ENCODE peak calls at places on chromosomes 3 and 15, in five cellular contexts. E is fibroblast of pulmonary artery, M is GM12865, X is OCI-LY7, N is IMR-90. T is an unnamed sample.
A peak's percentile ranks its signal among the peaks of the same experiment; 100 is the strongest.

GRCh38 chr15:43277231-43277823 is 10.6 kb upstream of the TGM5 start:
- DNase-seq in M (no peak), N (no peak), E (no peak), X (no peak), T (no peak)

GRCh38 chr3:159824341-159824740 is 164.3 kb upstream of the IL12A start:
- DNase-seq in N (peak; percentile 90), E (peak; percentile 87), X (no peak), M (no peak), T (peak; percentile 77)

GRCh38 chr15:91316123-91316522 is 216.1 kb downstream of the SV2B start:
- DNase-seq in M (no peak), N (no peak), E (no peak), X (no peak), T (no peak)

GRCh38 chr3:71681224-71681668 is 44.0 kb downstream of the EIF4E3 start:
- DNase-seq in N (peak; percentile 83), E (peak; percentile 83), M (peak; percentile 52), X (no peak), T (peak; percentile 85)

GRCh38 chr3:71244153-71245051 is 339.1 kb downstream of the FOXP1 start:
- DNase-seq in X (no peak), N (peak; percentile 67), M (no peak), E (peak; percentile 89), T (peak; percentile 56)

GRCh38 chr15:100687532-100688215 is 85.3 kb downstream of the ASB7 start:
- DNase-seq in E (peak; percentile 88), X (no peak), M (no peak), N (peak; percentile 86), T (peak; percentile 72)

GRCh38 chr15:96306321-96306720 is 24.2 kb upstream of the NR2F2 start:
- DNase-seq in X (no peak), E (no peak), M (no peak), N (no peak), T (no peak)

GRCh38 chr3:42946050-42946449 is 33.1 kb upstream of the GASK1A start:
- DNase-seq in M (no peak), N (no peak), E (no peak), X (no peak), T (no peak)

GRCh38 chr15:94655249-94655648 is 423.9 kb downstream of the MCTP2 start:
- DNase-seq in N (no peak), M (no peak), X (no peak), E (no peak), T (no peak)

GRCh38 chr15:77617507-77618285 is 15.0 kb downstream of the LINGO1 start:
- DNase-seq in M (no peak), X (peak; percentile 37), E (peak; percentile 27), N (no peak), T (no peak)

GRCh38 chr3:128803307-128803706 is 76.1 kb upstream of the ACAD9 start:
- DNase-seq in E (no peak), M (no peak), X (no peak), N (no peak), T (no peak)

GRCh38 chr3:42745776-42746454 is 27.1 kb downstream of the CCDC13 start:
- DNase-seq in M (no peak), X (no peak), N (no peak), E (no peak), T (no peak)

GRCh38 chr15:32659340-32659831 is 17.9 kb downstream of the SCG5 start:
- DNase-seq in E (no peak), M (no peak), N (peak; percentile 86), X (no peak), T (no peak)

GRCh38 chr15:25717116-25717755 is 145.9 kb downstream of the ATP10A start:
- DNase-seq in E (peak; percentile 28), N (peak; percentile 53), X (no peak), M (peak; percentile 24), T (no peak)

GRCh38 chr3:192092388-192093005 is 631.5 kb downstream of the PYDC2 start:
- DNase-seq in E (no peak), X (no peak), N (no peak), M (peak; percentile 28), T (no peak)

GRCh38 chr3:66565301-66565700 is 64.5 kb upstream of the LRIG1 start:
- DNase-seq in E (peak; percentile 13), X (no peak), N (peak; percentile 61), M (no peak), T (no peak)

GRCh38 chr15:72284781-72285180 is 12.4 kb upstream of the PARP6 start:
- DNase-seq in M (no peak), N (peak; percentile 20), E (no peak), X (no peak), T (no peak)

GRCh38 chr3:114411811-114412803 is 118.3 kb downstream of the TIGIT start:
- DNase-seq in X (no peak), E (peak; percentile 51), N (peak; percentile 87), M (peak; percentile 25), T (peak; percentile 68)

GRCh38 chr3:134874737-134875413 is 79.8 kb downstream of the EPHB1 start:
- DNase-seq in X (no peak), N (no peak), M (peak; percentile 24), E (no peak), T (no peak)

GRCh38 chr3:139299261-139300132 is 44.3 kb upstream of the MRPS22 start:
- DNase-seq in E (peak; percentile 71), X (no peak), N (peak; percentile 61), M (no peak), T (peak; percentile 73)

GRCh38 chr3:58306662-58307286 is 454 bp downstream of the HTD2 start:
- DNase-seq in X (peak; percentile 69), M (peak; percentile 58), E (peak; percentile 31), N (peak; percentile 30), T (peak; percentile 41)

GRCh38 chr3:105791919-105792786 is 76.7 kb downstream of the CBLB start:
- DNase-seq in M (no peak), E (peak; percentile 99), N (peak; percentile 96), X (no peak), T (peak; percentile 99)

GRCh38 chr3:195735036-195735695 is 14.4 kb downstream of the MUC20 start:
- DNase-seq in M (no peak), X (no peak), E (no peak), N (no peak), T (no peak)

GRCh38 chr3:186261638-186262037 is 100.4 kb downstream of the DGKG start:
- DNase-seq in E (no peak), M (peak; percentile 35), N (no peak), X (peak; percentile 39), T (no peak)
- TF ChIP-seq CTCF in E (peak; percentile 26), M (peak; percentile 13), N (peak; percentile 19), X (peak; percentile 71), T (peak; percentile 22)

GRCh38 chr3:44649709-44650108 is 1.2 kb downstream of the ZNF35 start:
- DNase-seq in N (no peak), X (no peak), E (no peak), M (no peak), T (no peak)
- H3K4me3 ChIP-seq in N (no peak overlapping the region), X (no peak overlapping the region), E (peak overlapping the region; percentile 84), M (peak overlapping the region; percentile 98), T (peak overlapping the region; percentile 89)

GRCh38 chr3:168596175-168596574 is 500.5 kb upstream of the GOLIM4 start:
- DNase-seq in N (no peak), E (no peak), X (no peak), M (no peak), T (no peak)
- TF ChIP-seq CTCF in N (no peak), E (no peak), X (no peak), M (no peak), T (no peak)

GRCh38 chr3:6861331-6861988 is 545 bp downstream of the GRM7 start:
- DNase-seq in N (no peak), M (no peak), X (no peak), E (no peak), T (no peak)
- H3K4me3 ChIP-seq in N (no peak overlapping the region), M (no peak overlapping the region), X (no peak overlapping the region), E (no peak overlapping the region), T (no peak overlapping the region)

DNA sequence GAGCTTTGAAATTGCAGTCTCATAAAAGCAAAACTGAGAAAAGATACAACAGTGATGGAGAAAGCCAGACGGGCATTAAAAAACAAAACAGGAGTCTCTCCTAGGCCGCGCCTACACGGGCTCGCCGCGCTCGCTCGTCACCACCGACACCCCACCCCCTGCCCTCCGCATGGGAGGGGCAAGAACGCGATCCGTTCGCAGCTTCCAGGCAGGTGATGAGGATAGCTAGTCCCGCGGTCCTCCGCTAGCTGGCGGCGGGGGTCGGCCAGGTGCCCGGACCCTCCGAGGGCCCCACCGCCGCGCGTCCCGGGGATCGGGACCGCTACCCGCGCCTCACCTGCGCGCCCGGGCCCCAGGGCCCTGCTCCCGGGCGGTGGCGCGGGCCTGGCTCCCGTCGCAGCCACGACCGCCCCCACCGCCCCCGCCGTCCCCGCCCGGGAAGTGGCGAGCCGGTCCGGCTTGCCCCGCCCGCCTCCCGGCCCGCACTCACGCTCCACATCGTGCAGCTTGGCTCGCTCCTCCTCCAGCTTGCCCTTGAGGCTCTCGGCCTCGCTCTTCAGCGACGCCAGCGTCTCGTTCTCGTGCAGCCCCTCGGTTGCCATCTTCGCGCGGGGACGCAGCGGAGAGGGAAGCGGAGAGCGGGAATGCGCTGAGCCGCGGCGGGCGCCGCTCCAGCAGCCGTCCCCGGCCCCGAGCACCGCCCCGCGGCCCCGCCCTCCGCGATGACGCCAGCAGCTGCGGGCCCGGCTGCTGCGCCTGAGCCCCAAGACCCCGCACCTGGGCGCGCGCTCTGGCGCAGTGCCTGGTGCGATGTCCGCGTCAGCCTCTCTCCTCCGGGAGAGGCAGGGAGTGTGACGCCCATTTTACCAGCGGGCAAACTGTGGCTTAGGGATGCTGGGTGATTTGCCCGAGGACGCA is 11.7 kb downstream of the GNB5 start:
- DNase-seq in X (peak; percentile 90), N (peak; percentile 70), M (peak; percentile 91), E (peak; percentile 78), T (peak; percentile 81)
- TF ChIP-seq CTCF in X (no peak), N (no peak), M (no peak), E (no peak), T (no peak)

GRCh38 chr3:46970391-46971091 is 6.0 kb downstream of the CCDC12 start:
- DNase-seq in X (no peak), E (no peak), N (no peak), M (no peak), T (peak; percentile 41)
- H3K4me3 ChIP-seq in X (peak overlapping the region; percentile 56), E (no peak overlapping the region), N (no peak overlapping the region), M (no peak overlapping the region), T (no peak overlapping the region)

GRCh38 chr3:47440131-47440530 is 35.6 kb downstream of the SCAP start:
- DNase-seq in E (peak; percentile 41), M (no peak), N (no peak), X (no peak), T (peak; percentile 41)
- TF ChIP-seq CTCF in E (peak; percentile 48), M (no peak), N (peak; percentile 40), X (peak; percentile 32), T (peak; percentile 70)

DNA sequence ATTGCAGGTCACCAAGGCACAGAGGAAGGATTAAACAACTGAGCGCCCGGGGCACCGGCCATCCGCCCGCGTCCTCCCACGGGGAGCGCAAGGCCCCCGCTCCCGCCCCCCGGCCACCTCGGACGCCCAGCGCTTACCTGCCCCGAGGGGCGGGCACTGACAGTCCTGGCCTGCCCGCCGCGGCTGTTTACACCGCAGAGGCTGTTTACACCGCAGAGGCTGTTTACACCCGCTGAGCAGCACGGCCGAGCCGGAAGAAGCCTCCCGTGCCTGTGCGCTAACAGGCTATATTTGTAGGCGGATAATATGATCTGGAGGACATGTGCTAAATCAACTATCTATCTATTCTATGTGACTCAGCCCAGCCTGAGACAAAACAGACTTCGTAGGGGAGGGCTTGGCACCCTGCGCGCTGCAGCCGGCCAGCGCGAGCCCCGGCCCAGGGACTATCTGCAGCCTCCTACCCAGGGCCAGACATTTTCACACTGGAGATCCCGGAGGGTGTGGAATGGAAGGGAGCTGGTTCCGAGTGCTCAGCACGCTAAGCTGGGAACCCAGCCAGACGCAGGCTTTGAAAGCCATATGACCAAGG is at the start of gene LRRC2:
- DNase-seq in E (peak; percentile 76), M (peak; percentile 19), N (peak; percentile 76), X (no peak), T (peak; percentile 63)
- H3K4me3 ChIP-seq in E (peak within 1 kb of the TSS; percentile 54), M (no peak within 1 kb of the TSS), N (peak within 1 kb of the TSS; percentile 57), X (no peak within 1 kb of the TSS), T (peak within 1 kb of the TSS; percentile 42)